ENCODE peak calls at places on chromosome 19, in six cellular contexts. V is astrocyte of the spinal cord, S is A549, K is PC-9, I is mucosa of descending colon, C is breast epithelium. R is an unnamed sample.

GRCh38 chr19:33553530-33554310 is 32.1 kb upstream of the PEPD start:
- DNase-seq in V (no peak), S (no peak), K (no peak), I (no peak), C (peak), R (no peak)

GRCh38 chr19:18513868-18514267 is 8.0 kb downstream of the ELL start:
- DNase-seq in V (no peak), S (no peak), K (no peak), I (peak), C (no peak), R (peak)

GRCh38 chr19:47020992-47021496 is 1.4 kb downstream of the NPAS1 start:
- DNase-seq in V (no peak), S (no peak), K (no peak), I (no peak), C (no peak), R (no peak)

GRCh38 chr19:30175987-30176386 is 196.2 kb upstream of the ZNF536 start:
- DNase-seq in V (no peak), S (no peak), K (no peak), I (no peak), C (no peak), R (no peak)

GRCh38 chr19:30649934-30650614 is 277.9 kb downstream of the ZNF536 start:
- DNase-seq in V (peak), S (peak), K (no peak), I (no peak), C (no peak), R (peak)

GRCh38 chr19:19575411-19575810 is 37.3 kb downstream of the CILP2 start:
- DNase-seq in V (no peak), S (no peak), K (no peak), I (no peak), C (no peak), R (no peak)

GRCh38 chr19:12611361-12611699 is 610 bp downstream of the ZNF791 start:
- DNase-seq in V (peak), S (peak), K (peak), I (peak), C (peak), R (peak)

GRCh38 chr19:16157601-16158000 is 14.1 kb downstream of the HSH2D start:
- DNase-seq in V (no peak), S (no peak), K (no peak), I (no peak), C (no peak), R (no peak)

GRCh38 chr19:46660601-46661019 is 372 bp downstream of the DACT3 start:
- DNase-seq in V (no peak), S (no peak), K (no peak), I (peak), C (no peak), R (no peak)

GRCh38 chr19:29636553-29637325 is 28.5 kb upstream of the PLEKHF1 start:
- DNase-seq in V (no peak), S (no peak), K (no peak), I (no peak), C (no peak), R (no peak)

GRCh38 chr19:15508035-15508710 is at the start of gene CYP4F22:
- DNase-seq in V (no peak), S (no peak), K (no peak), I (no peak), C (no peak), R (no peak)

GRCh38 chr19:2233601-2234280 is 2.4 kb downstream of the PLEKHJ1 start:
- DNase-seq in V (no peak), S (no peak), K (no peak), I (no peak), C (no peak), R (no peak)

GRCh38 chr19:2232286-2233151 is 3.6 kb downstream of the PLEKHJ1 start:
- DNase-seq in V (no peak), S (no peak), K (no peak), I (no peak), C (no peak), R (no peak)

GRCh38 chr19:2230807-2231533 is 5.2 kb downstream of the PLEKHJ1 start:
- DNase-seq in V (no peak), S (no peak), K (no peak), I (no peak), C (no peak), R (no peak)

GRCh38 chr19:2230029-2230531 is 6.0 kb downstream of the PLEKHJ1 start:
- DNase-seq in V (no peak), S (no peak), K (no peak), I (no peak), C (no peak), R (no peak)

DNA sequence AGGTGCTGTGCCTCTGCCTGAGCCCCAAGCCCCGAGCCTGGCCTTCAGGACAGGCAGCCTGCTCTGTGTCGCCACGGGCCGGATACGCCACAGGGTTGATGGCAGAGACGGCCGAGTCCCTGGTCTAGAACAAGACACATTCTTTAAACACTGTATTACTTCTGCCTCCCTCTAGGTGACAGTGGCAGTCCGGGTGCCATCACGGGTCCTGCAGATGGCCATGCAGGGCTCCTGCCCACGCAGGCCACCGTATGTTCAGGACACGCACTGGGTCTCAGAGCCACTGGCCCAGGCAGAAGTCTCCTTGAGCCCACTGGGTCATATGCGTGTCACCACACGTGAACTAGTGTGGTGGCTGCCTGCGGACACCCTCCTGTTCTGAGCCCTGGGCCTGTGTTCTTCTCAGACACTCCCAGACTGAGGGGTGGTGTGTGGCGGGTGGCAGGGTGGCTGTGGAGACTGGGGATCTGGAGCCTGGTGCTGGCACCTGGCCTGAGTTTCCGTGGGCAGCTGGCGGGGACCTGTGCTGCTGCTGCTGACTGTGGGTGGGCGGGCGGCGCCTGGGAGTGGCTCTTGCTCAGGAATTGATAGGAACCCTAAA is 4.4 kb downstream of the PLEKHJ1 start:
- DNase-seq in V (no peak), S (no peak), K (no peak), I (no peak), C (no peak), R (no peak)
- TF ChIP-seq CTCF in V (no peak), S (peak), K (no peak), I (no peak), C (no peak), R (peak)

GRCh38 chr19:51521357-51521756 is 10.1 kb downstream of the SIGLEC6 start:
- DNase-seq in V (no peak), S (no peak), K (no peak), I (no peak), C (no peak), R (no peak)
- TF ChIP-seq CTCF in V (no peak), S (no peak), K (no peak), I (no peak), C (no peak), R (no peak)

DNA sequence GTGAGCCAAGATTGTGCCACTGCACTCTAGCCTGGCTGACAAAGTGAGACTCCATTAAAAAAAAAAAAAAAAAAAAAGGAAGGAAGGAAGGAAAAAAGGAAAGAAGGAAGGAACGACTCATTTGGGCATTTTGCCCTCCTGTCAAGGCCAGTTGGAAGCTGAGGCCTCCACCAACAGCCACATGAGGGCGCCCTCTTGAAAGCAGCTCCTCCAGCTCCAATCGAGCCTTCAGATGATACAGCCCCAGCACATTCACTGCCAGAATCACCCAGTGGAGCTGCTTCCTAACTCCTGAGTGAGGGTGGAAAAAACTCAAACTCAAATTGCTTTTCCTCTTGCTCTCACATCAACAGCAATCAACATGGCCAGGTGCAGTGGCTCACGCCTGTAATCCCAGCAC is 40.9 kb downstream of the GNG7 start:
- DNase-seq in V (no peak), S (no peak), K (no peak), I (no peak), C (no peak), R (no peak)
- TF ChIP-seq CTCF in V (no peak), S (no peak), K (no peak), I (no peak), C (no peak), R (peak)

GRCh38 chr19:49117677-49118564 is 1.0 kb downstream of the C19orf73 start:
- DNase-seq in V (no peak), S (no peak), K (no peak), I (peak), C (no peak), R (no peak)

GRCh38 chr19:49120325-49120683 is 960 bp downstream of the PPFIA3 start:
- DNase-seq in V (no peak), S (no peak), K (no peak), I (no peak), C (no peak), R (no peak)

GRCh38 chr19:49120868-49121267 is 1.5 kb downstream of the PPFIA3 start:
- DNase-seq in V (no peak), S (no peak), K (no peak), I (no peak), C (no peak), R (no peak)

GRCh38 chr19:49119411-49120324 is at the start of gene PPFIA3:
- DNase-seq in V (peak), S (no peak), K (no peak), I (peak), C (peak), R (peak)

DNA sequence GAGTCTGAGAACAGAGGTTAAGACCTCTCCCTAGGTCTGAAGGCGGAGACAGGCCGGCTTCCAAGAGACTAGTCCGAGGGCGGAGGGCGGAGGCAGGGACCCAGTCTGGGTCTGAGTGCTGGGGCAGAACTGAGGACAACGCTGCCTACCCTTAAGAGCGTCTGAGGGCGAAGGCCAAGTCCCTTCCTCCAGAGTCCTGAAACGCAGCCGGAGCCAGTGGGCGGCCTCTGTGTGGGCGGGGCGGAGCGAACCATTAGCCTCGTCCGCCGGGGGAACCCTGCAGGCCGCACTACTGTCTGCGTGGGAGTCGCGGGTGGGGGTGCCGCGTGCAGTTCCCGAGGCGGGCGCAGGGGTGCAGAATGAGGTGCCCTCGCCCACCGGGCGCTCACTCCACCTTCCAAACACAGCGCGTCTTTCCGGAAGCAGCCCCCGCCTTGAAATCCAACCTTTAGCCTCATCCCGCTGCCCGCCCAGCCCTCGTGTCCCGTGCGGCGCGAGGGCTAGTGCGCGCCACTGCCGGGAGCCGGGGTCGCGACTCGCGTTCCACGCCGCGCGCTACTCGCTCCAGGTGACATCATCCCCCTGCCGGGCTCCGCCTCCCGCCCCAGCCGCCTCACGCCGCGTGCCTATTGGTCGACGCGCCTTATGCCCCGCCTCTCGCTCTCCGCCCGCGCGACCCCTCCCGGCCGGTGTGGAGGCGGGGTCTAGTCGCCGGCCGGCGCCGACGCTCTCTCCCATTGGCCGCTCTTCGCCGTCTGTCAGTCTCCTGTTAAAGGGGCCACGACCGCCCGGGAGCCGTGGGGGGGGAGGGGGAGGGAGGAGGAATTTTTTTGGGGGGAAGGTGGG is at the start of gene C19orf73:
- DNase-seq in V (peak), S (peak), K (peak), I (peak), C (peak), R (peak)
- TF ChIP-seq CTCF in V (peak), S (no peak), K (no peak), I (no peak), C (peak), R (peak)

DNA sequence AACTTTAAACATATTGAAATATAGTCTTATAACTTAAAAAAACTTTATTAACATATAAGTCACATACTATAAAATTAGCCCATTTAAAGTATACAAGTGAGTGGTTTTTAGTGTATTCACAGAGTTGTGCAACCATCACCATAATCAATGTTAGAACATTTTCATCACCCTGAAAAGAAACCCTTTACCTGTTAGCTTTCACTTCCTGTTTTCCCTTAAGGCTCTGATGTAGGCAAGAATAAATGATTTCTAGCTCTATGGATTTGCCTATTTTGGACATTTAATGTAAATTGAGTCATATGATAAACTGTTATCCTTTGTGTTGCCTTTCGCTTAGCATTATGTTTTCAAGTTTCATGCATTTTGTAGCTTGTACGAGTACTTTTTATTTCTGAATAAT is 15.6 kb downstream of the ZNF568 start:
- DNase-seq in V (no peak), S (no peak), K (no peak), I (no peak), C (no peak), R (no peak)
- TF ChIP-seq CTCF in V (no peak), S (no peak), K (no peak), I (no peak), C (no peak), R (no peak)

GRCh38 chr19:8491574-8491973 is 10.9 kb downstream of the PRAM1 start:
- DNase-seq in V (no peak), S (no peak), K (no peak), I (no peak), C (no peak), R (no peak)
- TF ChIP-seq CTCF in V (no peak), S (no peak), K (no peak), I (no peak), C (no peak), R (peak)

GRCh38 chr19:51323481-51323891 is 12.0 kb downstream of the IGLON5 start:
- DNase-seq in V (no peak), S (no peak), K (no peak), I (no peak), C (no peak), R (no peak)

GRCh38 chr19:51325161-51325979 is 13.9 kb downstream of the IGLON5 start:
- DNase-seq in V (no peak), S (no peak), K (no peak), I (no peak), C (no peak), R (no peak)

GRCh38 chr19:51327066-51327985 is 14.6 kb downstream of the VSIG10L start:
- DNase-seq in V (no peak), S (peak), K (no peak), I (peak), C (peak), R (no peak)

GRCh38 chr19:51324082-51324481 is 12.6 kb downstream of the IGLON5 start:
- DNase-seq in V (no peak), S (no peak), K (no peak), I (no peak), C (no peak), R (no peak)

DNA sequence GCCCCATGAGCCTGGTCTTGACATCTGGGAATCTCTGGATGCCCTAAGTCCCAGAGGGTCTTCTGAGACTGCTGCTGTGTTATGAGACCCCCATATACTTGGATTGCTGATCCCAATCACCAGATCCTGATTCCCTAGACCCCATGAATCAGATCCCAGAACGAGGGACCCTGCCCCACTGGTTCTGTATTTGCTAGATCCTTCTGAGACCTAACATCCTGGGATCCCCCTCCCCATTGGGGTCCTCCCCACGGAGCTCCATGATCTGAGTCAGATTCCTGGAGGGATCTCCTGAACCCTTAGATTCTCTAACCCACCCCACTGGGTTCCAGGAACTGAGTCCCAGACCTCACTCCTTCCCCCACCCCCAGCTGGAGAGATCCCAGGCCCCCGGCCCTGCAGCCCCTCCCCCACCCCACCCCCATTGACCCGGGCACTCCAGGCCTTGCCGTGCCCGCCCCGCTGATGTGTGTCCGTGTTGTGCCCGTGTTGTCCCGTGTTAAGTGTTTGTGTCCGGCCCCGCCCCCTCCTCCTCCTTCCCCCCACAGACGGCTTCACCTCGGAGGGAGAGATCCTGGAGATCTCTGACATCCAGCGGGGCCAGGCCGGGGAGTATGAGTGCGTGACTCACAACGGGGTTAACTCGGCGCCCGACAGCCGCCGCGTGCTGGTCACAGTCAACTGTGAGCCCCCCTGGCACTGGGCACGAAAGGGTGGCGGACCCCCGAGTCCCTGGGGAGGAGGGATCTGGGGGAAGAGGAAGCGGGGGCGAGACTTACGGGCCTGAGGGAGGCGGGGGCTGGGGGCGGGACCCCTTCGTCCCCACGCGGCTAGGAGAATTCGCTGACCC is 15.0 kb downstream of the IGLON5 start:
- DNase-seq in V (no peak), S (no peak), K (no peak), I (no peak), C (no peak), R (no peak)
- TF ChIP-seq CTCF in V (no peak), S (no peak), K (no peak), I (no peak), C (no peak), R (no peak)

DNA sequence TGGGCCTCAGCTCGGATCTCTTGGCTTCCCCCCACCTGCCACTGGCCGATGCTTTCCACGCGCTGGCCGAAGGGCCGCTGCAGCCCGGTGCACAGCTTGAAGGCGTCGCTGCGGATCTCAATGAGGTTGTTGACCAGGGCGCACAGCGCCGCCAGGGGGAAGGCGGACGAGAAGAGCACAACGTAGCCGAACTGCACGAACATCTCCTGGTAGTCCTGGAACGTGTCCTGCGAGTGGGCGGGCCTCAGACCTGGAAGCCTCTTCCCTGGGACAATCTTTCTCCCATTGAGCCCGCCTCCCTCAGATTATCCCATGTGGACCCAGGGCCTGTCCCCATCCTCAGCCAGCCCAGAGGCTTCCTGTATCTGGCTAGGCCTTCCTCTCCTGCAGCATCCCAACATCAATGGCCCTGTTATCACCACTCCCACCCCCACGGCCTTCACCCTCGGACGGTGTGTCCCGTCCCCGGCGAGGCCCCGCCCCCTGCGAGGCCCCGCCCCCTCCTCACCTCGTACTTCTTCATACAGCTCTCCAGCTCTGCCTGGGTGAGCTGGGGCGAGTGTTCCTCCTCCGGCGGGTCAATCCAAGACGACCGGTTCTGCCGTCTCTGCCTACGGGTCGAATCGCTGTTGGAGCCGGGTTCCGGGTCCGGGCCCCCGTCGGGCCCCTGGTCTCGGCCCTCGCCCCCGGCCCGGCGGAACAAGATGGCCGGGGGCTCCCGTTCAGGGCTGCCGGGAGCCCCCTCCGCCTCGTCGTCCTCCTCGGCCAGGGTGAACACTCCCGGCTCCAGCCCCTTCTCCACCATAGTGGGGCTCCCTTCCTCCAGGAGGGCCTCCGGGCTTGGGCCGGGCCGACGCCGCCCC is 6.8 kb downstream of the ANO8 start:
- DNase-seq in V (no peak), S (no peak), K (peak), I (peak), C (peak), R (no peak)
- TF ChIP-seq CTCF in V (peak), S (no peak), K (peak), I (peak), C (no peak), R (no peak)

R was measured in HFFc6.